ENCODE peak calls at places on chromosomes 13 and 19, in four cellular contexts. V is HFFc6, P is neural crest cell, D is brain microvascular endothelial cell. M is an unnamed sample.

GRCh38 chr13:76944457-76944856 is 3.9 kb upstream of the ACOD1 start:
- DNase-seq in V (peak; percentile 49), P (no peak), D (peak; percentile 43), M (peak; percentile 75)

GRCh38 chr13:20547479-20547908 is 19.5 kb upstream of the IFT88 start:
- DNase-seq in D (no peak), V (no peak), P (no peak), M (no peak)

GRCh38 chr13:93834051-93834450 is 607.4 kb downstream of the GPC6 start:
- DNase-seq in P (no peak), V (no peak), D (no peak), M (no peak)

GRCh38 chr19:17391371-17392151 is 2.4 kb downstream of the CCDC194 start:
- DNase-seq in P (no peak), D (no peak), V (no peak), M (no peak)

GRCh38 chr13:48142437-48142836 is 47.5 kb upstream of the MED4 start:
- DNase-seq in V (no peak), P (no peak), D (no peak), M (no peak)

GRCh38 chr13:33290421-33290965 is 4.9 kb upstream of the STARD13 start:
- DNase-seq in P (no peak), D (no peak), V (no peak), M (no peak)

GRCh38 chr19:47057328-47057727 is 8.9 kb upstream of the TMEM160 start:
- DNase-seq in D (peak; percentile 56), P (no peak), V (peak; percentile 23), M (no peak)

GRCh38 chr13:73952683-73953082 is 181.5 kb downstream of the KLF12 start:
- DNase-seq in D (peak; percentile 9), V (no peak), P (no peak), M (no peak)

GRCh38 chr13:113162783-113163685 is 4.6 kb downstream of the PROZ start:
- DNase-seq in V (no peak), D (no peak), P (no peak), M (no peak)

GRCh38 chr19:2464389-2464788 is 7.6 kb upstream of the LMNB2 start:
- DNase-seq in D (no peak), P (no peak), V (no peak), M (no peak)
- TF ChIP-seq CTCF in D (no peak), P (no peak), V (no peak), M (no peak)

DNA sequence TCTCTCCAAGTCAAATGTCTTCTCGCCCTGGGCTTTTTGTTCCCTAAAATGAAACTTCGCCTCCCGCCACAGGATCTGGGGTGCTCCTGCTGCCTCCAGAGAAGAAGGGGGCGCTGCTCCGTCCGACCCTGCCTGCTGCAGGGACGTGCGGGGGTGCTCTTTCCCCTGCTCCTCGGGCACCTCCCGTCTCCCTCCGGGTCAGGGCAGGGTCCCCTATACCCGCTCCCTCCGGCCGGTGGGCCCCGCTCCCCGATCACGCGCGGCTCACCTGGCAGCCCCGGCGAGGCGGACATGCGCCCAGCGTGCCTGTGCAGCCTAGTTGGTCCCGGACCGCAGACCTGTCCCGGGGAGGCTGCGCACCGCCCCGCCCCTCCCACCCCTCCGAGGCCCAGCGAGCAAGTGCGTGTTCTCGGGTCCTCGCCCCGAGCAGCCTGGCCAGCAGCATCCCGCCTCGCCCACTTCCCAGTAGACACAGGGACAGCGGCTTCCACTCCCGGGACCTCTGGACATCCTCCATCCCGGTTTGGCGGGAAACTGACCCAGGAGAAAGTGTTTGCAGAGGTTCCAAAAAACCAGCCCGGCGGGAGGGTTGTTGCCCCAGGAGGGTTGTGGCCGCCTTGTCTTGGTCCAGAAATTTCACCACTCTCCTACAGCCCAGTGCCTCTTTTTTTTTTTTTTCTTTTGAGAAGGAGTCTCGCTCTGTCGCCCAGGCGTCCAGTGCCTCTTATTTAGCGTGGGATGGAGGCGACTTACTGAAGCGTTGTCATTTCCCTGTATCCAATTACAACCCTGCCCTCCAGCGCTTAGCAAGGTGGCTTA is at the start of gene OXGR1:
- DNase-seq in V (no peak), P (peak; percentile 12), D (no peak), M (no peak)
- TF ChIP-seq CTCF in V (no peak), P (no peak), D (no peak), M (no peak)

DNA sequence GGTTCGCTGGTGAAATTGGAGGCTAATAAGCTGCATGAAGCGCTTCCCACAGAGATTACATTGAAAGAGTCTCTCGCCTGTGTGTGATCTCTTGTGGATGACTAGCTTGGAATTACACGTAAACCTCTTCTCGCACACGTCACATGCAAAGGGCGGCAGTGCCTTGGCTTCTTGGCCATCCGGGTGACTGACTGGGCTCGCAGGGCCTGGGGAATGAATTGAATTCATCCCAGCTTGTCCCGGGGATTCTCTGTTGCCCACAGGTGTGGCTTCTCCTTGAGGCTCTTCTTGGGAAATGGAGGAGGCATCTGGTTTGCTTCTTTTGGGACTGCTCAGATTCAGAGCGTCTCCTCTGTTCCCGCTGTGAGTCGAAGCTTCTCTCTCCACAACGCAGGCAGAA is 19.8 kb downstream of the ZSCAN5C start:
- DNase-seq in V (no peak), D (no peak), P (no peak), M (no peak)
- TF ChIP-seq CTCF in V (no peak), D (no peak), P (peak; percentile 12), M (no peak)

GRCh38 chr19:45200614-45201013 is 22.0 kb downstream of the BLOC1S3 start:
- DNase-seq in P (peak; percentile 43), D (peak; percentile 69), V (peak; percentile 43), M (peak; percentile 30)
- TF ChIP-seq CTCF in P (peak; percentile 56), D (peak; percentile 67), V (peak; percentile 56), M (peak; percentile 39)